ENCODE peak calls at places on chromosomes 16 and 17, in nine cellular contexts. One of them, this sample, is unnamed.
A peak's percentile ranks its signal among the peaks of the same experiment; 100 is the strongest.

GRCh38 chr17:2547176-2547575 is 35.5 kb upstream of the METTL16 start:
- DNase-seq in brain microvascular endothelial cell: peak; percentile 6
- DNase-seq in fibroblast of lung: peak; percentile 20
- DNase-seq in A549: peak; percentile 49
- DNase-seq in lung: no peak
- DNase-seq in ascending aorta: no peak
- DNase-seq in osteoblast: peak; percentile 80
- DNase-seq in CD4-positive, alpha-beta T cell: no peak
- DNase-seq in MM.1S: no peak
- DNase-seq in this sample: no peak

GRCh38 chr17:69489303-69489702 is 74.8 kb downstream of the MAP2K6 start:
- DNase-seq in brain microvascular endothelial cell: no peak
- DNase-seq in fibroblast of lung: no peak
- DNase-seq in A549: no peak
- DNase-seq in lung: no peak
- DNase-seq in ascending aorta: no peak
- DNase-seq in osteoblast: no peak
- DNase-seq in CD4-positive, alpha-beta T cell: no peak
- DNase-seq in MM.1S: no peak
- DNase-seq in this sample: no peak

GRCh38 chr16:72932677-72933335 is 115.1 kb downstream of the ZFHX3 start:
- DNase-seq in brain microvascular endothelial cell: no peak
- DNase-seq in fibroblast of lung: no peak
- DNase-seq in A549: no peak
- DNase-seq in lung: no peak
- DNase-seq in ascending aorta: no peak
- DNase-seq in osteoblast: no peak
- DNase-seq in CD4-positive, alpha-beta T cell: no peak
- DNase-seq in MM.1S: no peak
- DNase-seq in this sample: no peak

GRCh38 chr17:55770220-55770870 is 19.5 kb downstream of the PCTP start:
- DNase-seq in brain microvascular endothelial cell: peak; percentile 28
- DNase-seq in fibroblast of lung: peak; percentile 80
- DNase-seq in A549: peak; percentile 64
- DNase-seq in lung: no peak
- DNase-seq in ascending aorta: no peak
- DNase-seq in osteoblast: peak; percentile 66
- DNase-seq in CD4-positive, alpha-beta T cell: no peak
- DNase-seq in MM.1S: peak; percentile 25
- DNase-seq in this sample: peak; percentile 64

GRCh38 chr17:57947369-57947768 is 7.8 kb downstream of the CUEDC1 start:
- DNase-seq in brain microvascular endothelial cell: no peak
- DNase-seq in fibroblast of lung: no peak
- DNase-seq in A549: no peak
- DNase-seq in lung: no peak
- DNase-seq in ascending aorta: no peak
- DNase-seq in osteoblast: no peak
- DNase-seq in CD4-positive, alpha-beta T cell: no peak
- DNase-seq in MM.1S: no peak
- DNase-seq in this sample: no peak

GRCh38 chr16:2058901-2059300 is 11.1 kb downstream of the TSC2 start:
- DNase-seq in brain microvascular endothelial cell: no peak
- DNase-seq in fibroblast of lung: no peak
- DNase-seq in A549: no peak
- DNase-seq in lung: no peak
- DNase-seq in ascending aorta: no peak
- DNase-seq in osteoblast: no peak
- DNase-seq in CD4-positive, alpha-beta T cell: no peak
- DNase-seq in MM.1S: no peak
- DNase-seq in this sample: no peak

GRCh38 chr16:81035975-81036750 is 521 bp downstream of the ATMIN start:
- DNase-seq in brain microvascular endothelial cell: peak; percentile 6
- DNase-seq in fibroblast of lung: peak; percentile 15
- DNase-seq in A549: peak; percentile 23
- DNase-seq in lung: no peak
- DNase-seq in ascending aorta: no peak
- DNase-seq in osteoblast: peak; percentile 88
- DNase-seq in CD4-positive, alpha-beta T cell: peak; percentile 32
- DNase-seq in MM.1S: peak; percentile 39
- DNase-seq in this sample: peak; percentile 24

GRCh38 chr17:3528604-3529511 is 28.8 kb downstream of the TRPV3 start:
- DNase-seq in brain microvascular endothelial cell: peak; percentile 27
- DNase-seq in fibroblast of lung: no peak
- DNase-seq in A549: no peak
- DNase-seq in lung: no peak
- DNase-seq in ascending aorta: no peak
- DNase-seq in osteoblast: peak; percentile 61
- DNase-seq in CD4-positive, alpha-beta T cell: no peak
- DNase-seq in MM.1S: no peak
- DNase-seq in this sample: no peak

GRCh38 chr16:88482630-88483391 is 29.7 kb downstream of the ZFPM1 start:
- DNase-seq in brain microvascular endothelial cell: no peak
- DNase-seq in fibroblast of lung: no peak
- DNase-seq in A549: no peak
- DNase-seq in lung: no peak
- DNase-seq in ascending aorta: no peak
- DNase-seq in osteoblast: no peak
- DNase-seq in CD4-positive, alpha-beta T cell: no peak
- DNase-seq in MM.1S: no peak
- DNase-seq in this sample: no peak

GRCh38 chr17:791807-792206 is 9.7 kb downstream of the MRM3 start:
- DNase-seq in brain microvascular endothelial cell: no peak
- DNase-seq in fibroblast of lung: no peak
- DNase-seq in A549: no peak
- DNase-seq in lung: no peak
- DNase-seq in ascending aorta: no peak
- DNase-seq in osteoblast: no peak
- DNase-seq in CD4-positive, alpha-beta T cell: no peak
- DNase-seq in MM.1S: no peak
- DNase-seq in this sample: no peak

GRCh38 chr17:7042507-7043194 is 1.2 kb downstream of the SLC16A11 start:
- DNase-seq in brain microvascular endothelial cell: no peak
- DNase-seq in fibroblast of lung: no peak
- DNase-seq in A549: no peak
- DNase-seq in lung: no peak
- DNase-seq in ascending aorta: no peak
- DNase-seq in osteoblast: no peak
- DNase-seq in CD4-positive, alpha-beta T cell: peak; percentile 39
- DNase-seq in MM.1S: peak; percentile 2
- DNase-seq in this sample: peak; percentile 30

GRCh38 chr17:60154616-60155426 is 5.0 kb downstream of the CA4 start:
- DNase-seq in brain microvascular endothelial cell: peak; percentile 58
- DNase-seq in fibroblast of lung: peak; percentile 69
- DNase-seq in A549: no peak
- DNase-seq in lung: no peak
- DNase-seq in ascending aorta: no peak
- DNase-seq in osteoblast: peak; percentile 99
- DNase-seq in CD4-positive, alpha-beta T cell: no peak
- DNase-seq in MM.1S: no peak
- DNase-seq in this sample: no peak

GRCh38 chr16:3264137-3265036 is 8.0 kb upstream of the MEFV start:
- DNase-seq in brain microvascular endothelial cell: peak; percentile 98
- DNase-seq in fibroblast of lung: peak; percentile 98
- DNase-seq in A549: peak; percentile 94
- DNase-seq in lung: peak; percentile 98
- DNase-seq in ascending aorta: peak; percentile 90
- DNase-seq in osteoblast: peak; percentile 99
- DNase-seq in CD4-positive, alpha-beta T cell: peak; percentile 98
- DNase-seq in MM.1S: peak; percentile 97
- DNase-seq in this sample: peak; percentile 97
- TF ChIP-seq CTCF in brain microvascular endothelial cell: peak; percentile 50
- TF ChIP-seq CTCF in fibroblast of lung: no peak
- TF ChIP-seq CTCF in A549: no peak
- TF ChIP-seq CTCF in lung: no peak
- TF ChIP-seq CTCF in ascending aorta: peak; percentile 33
- TF ChIP-seq CTCF in osteoblast: peak; percentile 16
- TF ChIP-seq CTCF in CD4-positive, alpha-beta T cell: no peak
- TF ChIP-seq CTCF in MM.1S: peak; percentile 37
- TF ChIP-seq CTCF in this sample: peak; percentile 26

DNA sequence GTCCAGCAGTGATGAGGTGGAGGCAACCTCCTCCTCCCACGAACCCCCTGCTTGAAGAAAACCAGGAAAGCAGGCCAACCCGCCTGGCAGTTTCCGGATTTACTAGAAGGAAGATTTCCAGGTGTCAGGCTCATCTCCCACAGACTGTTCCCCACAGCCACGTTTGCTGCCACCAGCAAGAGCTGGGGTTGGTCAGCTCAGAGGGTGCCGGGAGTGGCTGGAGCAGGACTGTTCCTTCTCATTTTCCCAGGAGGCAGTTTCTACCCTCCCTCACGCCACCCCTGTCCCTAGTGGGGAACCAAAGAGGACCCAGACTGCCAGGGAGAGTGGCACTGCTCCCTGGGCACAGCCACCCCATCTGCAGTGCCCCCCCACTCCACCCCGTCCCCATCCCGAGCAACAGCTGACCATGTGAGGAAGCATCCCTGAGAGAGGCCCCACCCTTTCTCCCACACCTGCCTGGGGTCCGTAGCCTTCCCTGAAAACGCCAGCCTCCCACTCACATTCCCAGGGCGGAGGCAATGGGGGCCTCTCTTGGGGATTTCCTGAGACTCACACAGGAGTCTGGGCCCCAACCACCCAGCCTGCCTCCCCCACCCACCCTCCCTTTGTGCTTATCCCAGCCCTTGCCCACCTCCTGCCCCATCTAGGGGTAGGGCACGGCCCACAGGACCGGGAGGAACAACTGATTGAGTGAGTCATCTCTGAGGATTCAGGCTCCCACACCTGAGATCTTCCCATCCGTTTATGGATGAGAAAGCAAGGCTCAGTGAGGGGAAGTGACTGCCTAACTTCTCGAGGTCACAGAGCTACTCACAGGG is 5.8 kb downstream of the KRT17 start:
- DNase-seq in brain microvascular endothelial cell: no peak
- DNase-seq in fibroblast of lung: no peak
- DNase-seq in A549: no peak
- DNase-seq in lung: no peak
- DNase-seq in ascending aorta: no peak
- DNase-seq in osteoblast: peak; percentile 83
- DNase-seq in CD4-positive, alpha-beta T cell: no peak
- DNase-seq in MM.1S: no peak
- DNase-seq in this sample: no peak
- H3K27ac ChIP-seq in brain microvascular endothelial cell: no peak overlapping the region
- H3K27ac ChIP-seq in fibroblast of lung: no peak overlapping the region
- H3K27ac ChIP-seq in A549: no peak overlapping the region
- H3K27ac ChIP-seq in lung: no peak overlapping the region
- H3K27ac ChIP-seq in ascending aorta: no peak overlapping the region
- H3K27ac ChIP-seq in osteoblast: no peak overlapping the region
- H3K27ac ChIP-seq in CD4-positive, alpha-beta T cell: no peak overlapping the region
- H3K27ac ChIP-seq in MM.1S: no peak overlapping the region
- H3K27ac ChIP-seq in this sample: no peak overlapping the region

GRCh38 chr16:30657866-30658730 is at the start of gene FBRS:
- DNase-seq in brain microvascular endothelial cell: peak; percentile 100
- DNase-seq in fibroblast of lung: peak; percentile 100
- DNase-seq in A549: peak; percentile 100
- DNase-seq in lung: peak; percentile 100
- DNase-seq in ascending aorta: peak; percentile 100
- DNase-seq in osteoblast: peak; percentile 99
- DNase-seq in CD4-positive, alpha-beta T cell: peak; percentile 100
- DNase-seq in MM.1S: peak; percentile 100
- DNase-seq in this sample: peak; percentile 100
- TF ChIP-seq CTCF in brain microvascular endothelial cell: peak; percentile 65
- TF ChIP-seq CTCF in fibroblast of lung: peak; percentile 48
- TF ChIP-seq CTCF in A549: peak; percentile 88
- TF ChIP-seq CTCF in lung: peak; percentile 86
- TF ChIP-seq CTCF in ascending aorta: peak; percentile 80
- TF ChIP-seq CTCF in osteoblast: peak; percentile 76
- TF ChIP-seq CTCF in CD4-positive, alpha-beta T cell: peak; percentile 78
- TF ChIP-seq CTCF in MM.1S: peak; percentile 82
- TF ChIP-seq CTCF in this sample: peak; percentile 79

DNA sequence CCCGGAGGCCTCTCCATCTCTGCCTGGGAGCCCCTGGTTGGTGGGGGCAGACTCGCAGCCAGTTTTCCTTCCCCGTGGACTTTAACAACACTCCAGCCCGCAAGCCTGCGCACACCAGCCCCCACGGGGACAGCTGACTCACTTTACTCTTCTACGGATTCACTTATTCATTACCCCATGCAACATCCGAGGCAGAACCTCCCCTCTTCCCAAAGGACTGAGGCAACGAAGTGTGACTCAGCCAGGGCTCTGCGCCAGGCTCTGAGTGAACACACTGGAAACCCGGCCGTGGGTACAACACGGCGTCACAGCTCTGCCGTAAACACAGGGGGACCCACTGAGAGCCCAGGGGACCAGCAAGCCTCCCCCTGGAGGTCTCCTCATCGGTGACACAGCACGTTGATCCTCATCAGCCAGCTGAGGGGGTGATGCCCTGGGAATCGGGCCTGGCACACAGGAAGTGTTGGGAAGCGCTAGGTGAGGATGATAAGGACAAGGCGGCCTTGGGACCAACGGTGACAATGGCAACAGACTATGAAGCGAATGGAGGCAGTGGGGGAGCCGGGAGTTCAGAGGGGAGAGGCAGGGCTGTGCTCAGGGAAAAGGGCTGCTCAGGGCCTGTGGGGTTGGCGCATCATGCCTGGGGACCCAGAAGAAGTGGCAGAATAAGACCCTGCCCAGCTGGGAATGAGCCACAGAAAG is 14.6 kb downstream of the COTL1 start:
- DNase-seq in brain microvascular endothelial cell: peak; percentile 98
- DNase-seq in fibroblast of lung: peak; percentile 98
- DNase-seq in A549: peak; percentile 85
- DNase-seq in lung: peak; percentile 76
- DNase-seq in ascending aorta: peak; percentile 89
- DNase-seq in osteoblast: peak; percentile 98
- DNase-seq in CD4-positive, alpha-beta T cell: no peak
- DNase-seq in MM.1S: no peak
- DNase-seq in this sample: no peak
- H3K27ac ChIP-seq in brain microvascular endothelial cell: peak overlapping the region; percentile 93
- H3K27ac ChIP-seq in fibroblast of lung: peak overlapping the region; percentile 98
- H3K27ac ChIP-seq in A549: peak overlapping the region; percentile 84
- H3K27ac ChIP-seq in lung: peak overlapping the region; percentile 91
- H3K27ac ChIP-seq in ascending aorta: peak overlapping the region; percentile 63
- H3K27ac ChIP-seq in osteoblast: peak overlapping the region; percentile 94
- H3K27ac ChIP-seq in CD4-positive, alpha-beta T cell: peak overlapping the region; percentile 82
- H3K27ac ChIP-seq in MM.1S: no peak overlapping the region
- H3K27ac ChIP-seq in this sample: no peak overlapping the region

GRCh38 chr17:81429813-81430510 is 34.7 kb downstream of the BAHCC1 start:
- DNase-seq in brain microvascular endothelial cell: no peak
- DNase-seq in fibroblast of lung: peak; percentile 69
- DNase-seq in A549: no peak
- DNase-seq in lung: no peak
- DNase-seq in ascending aorta: no peak
- DNase-seq in osteoblast: no peak
- DNase-seq in CD4-positive, alpha-beta T cell: no peak
- DNase-seq in MM.1S: no peak
- DNase-seq in this sample: no peak
- TF ChIP-seq CTCF in brain microvascular endothelial cell: peak; percentile 38
- TF ChIP-seq CTCF in fibroblast of lung: no peak
- TF ChIP-seq CTCF in A549: no peak
- TF ChIP-seq CTCF in lung: peak; percentile 2
- TF ChIP-seq CTCF in ascending aorta: peak; percentile 17
- TF ChIP-seq CTCF in osteoblast: no peak
- TF ChIP-seq CTCF in CD4-positive, alpha-beta T cell: no peak
- TF ChIP-seq CTCF in MM.1S: no peak
- TF ChIP-seq CTCF in this sample: no peak

GRCh38 chr17:83189673-83190385 is 110.4 kb downstream of the METRNL start:
- DNase-seq in brain microvascular endothelial cell: peak; percentile 77
- DNase-seq in fibroblast of lung: peak; percentile 95
- DNase-seq in A549: no peak
- DNase-seq in lung: peak; percentile 76
- DNase-seq in ascending aorta: no peak
- DNase-seq in osteoblast: peak; percentile 95
- DNase-seq in CD4-positive, alpha-beta T cell: no peak
- DNase-seq in MM.1S: no peak
- DNase-seq in this sample: no peak
- H3K27ac ChIP-seq in brain microvascular endothelial cell: peak overlapping the region; percentile 58
- H3K27ac ChIP-seq in fibroblast of lung: peak overlapping the region; percentile 47
- H3K27ac ChIP-seq in A549: no peak overlapping the region
- H3K27ac ChIP-seq in lung: peak overlapping the region; percentile 74
- H3K27ac ChIP-seq in ascending aorta: peak overlapping the region; percentile 67
- H3K27ac ChIP-seq in osteoblast: peak overlapping the region; percentile 91
- H3K27ac ChIP-seq in CD4-positive, alpha-beta T cell: no peak overlapping the region
- H3K27ac ChIP-seq in MM.1S: no peak overlapping the region
- H3K27ac ChIP-seq in this sample: no peak overlapping the region